ENCODE peak calls at places on chromosomes 2 and 18, in four cellular contexts. R, N, S and T are unnamed samples.

GRCh38 chr18:58570360-58571064 is 58.4 kb downstream of the ALPK2 start:
- DNase-seq in R (no peak), N (no peak), S (peak; percentile 37), T (no peak)

GRCh38 chr2:98091738-98092137 is 4.8 kb downstream of the VWA3B start:
- DNase-seq in R (no peak), N (no peak), S (no peak), T (no peak)

GRCh38 chr2:223260681-223261080 is 208.7 kb downstream of the KCNE4 start:
- DNase-seq in R (no peak), N (no peak), S (peak; percentile 40), T (no peak)

GRCh38 chr2:135037831-135038230 is 9.4 kb downstream of the MAP3K19 start:
- DNase-seq in R (no peak), N (peak; percentile 7), S (no peak), T (no peak)

GRCh38 chr2:72010647-72011355 is 136.9 kb downstream of the CYP26B1 start:
- DNase-seq in R (no peak), N (no peak), S (no peak), T (no peak)

GRCh38 chr2:17892726-17893534 is 14.5 kb downstream of the KCNS3 start:
- DNase-seq in R (no peak), N (no peak), S (no peak), T (peak; percentile 9)

GRCh38 chr18:22102948-22103663 is 66.3 kb upstream of the GATA6 start:
- DNase-seq in R (no peak), N (no peak), S (no peak), T (no peak)

GRCh38 chr2:222264791-222265320 is 33.9 kb downstream of the PAX3 start:
- DNase-seq in R (no peak), N (no peak), S (no peak), T (no peak)

GRCh38 chr2:110853516-110853915 is 121.1 kb downstream of the ACOXL start:
- DNase-seq in R (peak; percentile 58), N (peak; percentile 27), S (peak; percentile 26), T (peak; percentile 59)

GRCh38 chr2:208265371-208265806 is 666 bp upstream of the PIKFYVE start:
- DNase-seq in R (peak; percentile 16), N (peak; percentile 61), S (peak; percentile 62), T (no peak)

GRCh38 chr2:152520759-152521158 is 185.8 kb downstream of the FMNL2 start:
- DNase-seq in R (no peak), N (no peak), S (no peak), T (no peak)

GRCh38 chr2:25566094-25566493 is 107.3 kb downstream of the DTNB start:
- DNase-seq in R (no peak), N (no peak), S (no peak), T (no peak)

GRCh38 chr2:25566694-25567093 is 106.7 kb downstream of the DTNB start:
- DNase-seq in R (no peak), N (peak; percentile 24), S (peak; percentile 40), T (no peak)

GRCh38 chr2:25570161-25570840 is 103.1 kb downstream of the DTNB start:
- DNase-seq in R (no peak), N (no peak), S (peak; percentile 66), T (no peak)

GRCh38 chr2:25572638-25573037 is 100.7 kb downstream of the DTNB start:
- DNase-seq in R (no peak), N (no peak), S (peak; percentile 25), T (no peak)

DNA sequence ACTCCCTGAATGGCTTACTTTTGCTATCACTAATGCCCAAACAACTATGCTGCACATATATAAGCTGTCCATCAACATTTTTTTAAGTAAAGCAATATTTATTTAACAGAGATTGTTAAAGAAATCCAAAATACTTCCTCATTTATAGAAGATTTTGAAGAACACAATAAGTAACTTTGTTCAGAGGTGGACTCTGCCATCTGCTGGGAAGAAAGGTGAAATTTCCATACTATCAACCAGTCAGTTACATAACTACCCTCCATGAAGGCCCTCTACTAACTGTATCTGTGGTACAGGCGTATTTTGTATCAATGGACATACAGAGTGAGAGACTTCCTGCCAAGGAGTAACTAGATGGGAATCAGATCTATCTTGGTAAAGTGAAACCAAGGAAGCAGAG is 106.0 kb downstream of the DTNB start:
- DNase-seq in R (no peak), N (peak; percentile 48), S (peak; percentile 60), T (peak; percentile 23)
- TF ChIP-seq CTCF in R (peak; percentile 13), N (peak; percentile 46), S (peak; percentile 52), T (no peak)

GRCh38 chr2:218292700-218293014 is 354 bp upstream of the TMBIM1 start:
- DNase-seq in R (no peak), N (no peak), S (no peak), T (no peak)
- TF ChIP-seq CTCF in R (peak; percentile 48), N (no peak), S (no peak), T (no peak)

DNA sequence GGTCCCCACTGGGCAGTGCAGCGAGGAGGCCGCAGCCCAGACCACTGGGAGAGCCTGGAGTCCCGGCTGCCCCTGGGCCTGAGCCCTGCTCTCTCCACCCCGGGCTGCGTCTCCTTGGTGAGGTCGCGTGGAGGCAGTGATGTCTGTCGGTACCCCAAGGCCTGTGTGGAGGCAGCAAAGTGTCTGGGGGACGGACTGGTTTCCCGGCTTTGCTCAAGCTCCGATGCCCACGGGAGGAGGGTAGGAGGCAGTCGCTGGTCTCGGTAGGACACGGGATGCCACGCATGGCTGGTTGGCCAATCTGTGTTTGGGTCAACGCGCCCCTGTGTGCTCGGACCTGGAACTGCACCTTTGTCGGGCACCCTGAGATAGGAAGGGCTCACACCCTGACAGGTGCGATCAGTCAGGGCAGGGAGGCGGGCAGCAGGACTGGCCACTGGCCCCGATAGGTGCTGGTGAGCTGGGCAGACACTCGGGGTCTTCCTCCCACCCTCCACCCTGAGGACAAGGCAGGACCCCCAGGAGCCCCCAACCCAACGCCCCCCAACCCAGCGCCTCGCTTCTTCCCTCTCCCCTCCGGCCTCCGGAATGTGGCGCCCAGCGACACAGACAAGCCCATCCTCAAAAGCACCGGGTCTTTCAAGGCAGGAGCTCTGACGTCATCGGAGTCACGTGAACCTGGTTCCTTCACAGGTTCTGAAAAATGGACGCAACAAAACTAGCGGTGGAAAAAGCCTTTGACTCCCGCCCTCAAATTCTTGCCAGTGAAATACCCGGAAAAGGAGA is 288.6 kb downstream of the NDUFA10 start:
- DNase-seq in R (no peak), N (no peak), S (no peak), T (no peak)
- TF ChIP-seq CTCF in R (peak; percentile 14), N (no peak), S (no peak), T (no peak)

GRCh38 chr18:63679820-63680606 is 18.3 kb upstream of the SERPINB3 start:
- DNase-seq in R (no peak), N (no peak), S (peak; percentile 11), T (no peak)

GRCh38 chr18:63676927-63677326 is 15.2 kb upstream of the SERPINB3 start:
- DNase-seq in R (no peak), N (no peak), S (no peak), T (no peak)

GRCh38 chr18:63681449-63682381 is 20.0 kb upstream of the SERPINB3 start:
- DNase-seq in R (no peak), N (no peak), S (no peak), T (no peak)

GRCh38 chr18:63677490-63678225 is 16.0 kb upstream of the SERPINB3 start:
- DNase-seq in R (no peak), N (no peak), S (peak; percentile 82), T (no peak)

DNA sequence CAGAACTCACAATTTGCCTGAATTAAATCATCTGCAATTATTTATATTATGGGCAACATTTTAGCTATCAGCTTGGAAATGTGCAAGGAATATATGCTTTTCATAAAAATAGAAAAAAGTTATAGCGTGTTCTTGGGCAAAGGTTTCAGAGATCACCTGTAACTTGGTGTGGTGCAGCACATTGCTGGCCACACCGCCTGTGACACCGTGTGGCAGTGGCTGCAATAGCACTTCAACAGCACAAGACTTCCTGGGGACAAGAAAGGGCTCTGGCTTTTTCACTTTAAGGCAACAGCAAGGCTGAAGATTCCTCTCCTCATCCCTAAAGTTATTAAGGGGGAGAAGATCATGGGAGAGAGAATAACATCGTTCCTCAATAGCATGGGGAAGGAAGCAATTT is 14.8 kb upstream of the SERPINB3 start:
- DNase-seq in R (peak; percentile 21), N (no peak), S (peak; percentile 12), T (peak; percentile 65)
- TF ChIP-seq CTCF in R (peak; percentile 43), N (peak; percentile 64), S (peak; percentile 31), T (peak; percentile 70)

DNA sequence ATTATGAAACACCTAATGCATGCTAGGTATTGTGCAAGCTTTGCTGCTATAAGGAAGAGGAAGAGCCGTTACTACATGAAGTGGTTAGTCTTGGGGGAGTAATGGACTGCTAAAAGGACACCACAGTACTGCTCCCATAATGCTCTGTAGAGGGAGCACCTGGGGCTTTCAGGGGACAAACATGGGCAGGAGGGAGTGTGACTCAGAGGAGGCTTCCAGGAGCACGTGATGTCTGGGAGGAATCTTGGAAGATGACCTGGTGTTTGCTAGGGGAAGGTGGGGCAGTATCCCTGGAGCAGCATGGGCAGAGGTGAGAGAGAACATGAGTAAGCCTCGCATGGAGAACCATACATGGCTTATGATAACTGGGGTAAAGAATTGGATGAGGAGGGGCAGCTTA is 18.8 kb downstream of the MAPK4 start:
- DNase-seq in R (no peak), N (no peak), S (no peak), T (no peak)
- TF ChIP-seq CTCF in R (no peak), N (no peak), S (no peak), T (no peak)

GRCh38 chr2:188875104-188875503 is 99.1 kb upstream of the COL3A1 start:
- DNase-seq in R (no peak), N (no peak), S (no peak), T (no peak)
- TF ChIP-seq CTCF in R (no peak), N (no peak), S (no peak), T (no peak)

DNA sequence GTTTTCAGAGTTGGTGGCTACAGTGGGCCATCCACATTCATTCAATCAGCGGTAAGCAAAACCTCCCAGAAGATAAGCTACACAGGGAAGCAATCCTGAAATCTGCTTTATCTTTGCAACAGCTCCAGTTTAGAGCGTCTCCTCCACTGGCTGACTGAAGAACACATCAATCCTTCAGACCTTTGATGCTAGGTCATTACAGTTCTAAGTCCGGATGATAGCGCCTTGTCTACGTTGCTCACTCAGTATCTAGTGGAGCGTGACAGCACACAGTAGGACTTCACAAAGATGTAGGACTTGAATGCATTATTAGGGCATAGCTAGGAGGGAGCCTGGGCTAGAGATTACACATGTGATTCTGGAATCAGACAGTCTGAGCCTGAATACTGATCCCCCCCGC is 5.0 kb downstream of the COLEC12 start:
- DNase-seq in R (no peak), N (no peak), S (no peak), T (no peak)
- TF ChIP-seq CTCF in R (no peak), N (no peak), S (no peak), T (no peak)

GRCh38 chr2:219997341-219997851 is 370.0 kb downstream of the SLC4A3 start:
- DNase-seq in R (peak; percentile 84), N (peak; percentile 39), S (peak; percentile 52), T (peak; percentile 40)
- TF ChIP-seq CTCF in R (peak; percentile 64), N (peak; percentile 81), S (peak; percentile 55), T (peak; percentile 31)

DNA sequence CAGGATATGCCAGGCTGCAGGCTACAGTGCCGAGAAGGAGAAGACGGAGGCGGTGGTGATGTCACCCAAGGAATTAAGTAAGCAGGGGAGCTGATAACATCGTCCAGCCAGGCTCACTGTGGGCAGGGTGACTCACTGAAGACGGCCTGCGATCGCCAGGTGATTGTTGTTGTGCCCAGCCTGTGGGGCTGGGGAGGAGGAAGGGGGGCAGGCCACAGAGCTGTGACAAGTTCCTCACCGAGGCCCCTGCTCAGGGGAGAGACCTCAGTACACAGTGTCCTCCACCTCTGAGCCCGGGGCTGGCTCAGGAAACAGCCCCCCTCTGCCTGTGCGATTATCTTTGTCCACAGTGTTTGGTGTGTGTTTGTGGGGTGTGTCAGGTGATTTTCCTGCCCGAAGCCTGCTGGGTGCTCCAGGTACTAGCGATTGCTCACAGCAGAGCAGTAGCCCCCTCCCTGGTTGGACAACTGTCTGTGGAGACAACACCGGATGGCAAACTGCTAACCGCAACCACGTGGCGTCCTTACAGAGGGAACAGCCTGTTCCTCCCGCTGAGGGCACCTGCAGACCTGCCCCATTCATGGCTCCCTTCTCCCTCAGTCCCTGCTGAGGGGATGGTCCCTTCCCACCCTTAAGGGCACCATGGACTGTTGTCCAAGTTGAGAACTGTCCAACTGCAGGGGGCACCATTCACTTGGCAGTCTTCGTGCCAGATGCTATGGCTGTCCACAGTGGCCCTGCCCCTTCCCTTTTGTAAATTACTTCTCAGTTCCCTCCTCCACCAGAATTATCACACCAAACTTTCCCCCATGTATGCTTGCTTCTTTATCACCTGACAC is 95.1 kb downstream of the ZFP36L2 start:
- DNase-seq in R (peak; percentile 48), N (peak; percentile 90), S (peak; percentile 88), T (peak; percentile 84)
- TF ChIP-seq CTCF in R (no peak), N (peak; percentile 67), S (peak; percentile 38), T (no peak)